ENCODE peak calls at places on chromosome 12, in six cellular contexts. A, T, Y, J, H and M are unnamed samples.

GRCh38 chr12:51388826-51389225 is 2.4 kb downstream of the GALNT6 start:
- DNase-seq in A (no peak), T (no peak), Y (no peak), J (no peak), H (no peak), M (no peak)

GRCh38 chr12:66804555-66804954 is 125.7 kb upstream of the GRIP1 start:
- DNase-seq in A (no peak), T (no peak), Y (no peak), J (no peak), H (no peak), M (no peak)

GRCh38 chr12:108399514-108399913 is 60.4 kb upstream of the CMKLR1 start:
- DNase-seq in A (no peak), T (no peak), Y (no peak), J (no peak), H (no peak), M (no peak)

GRCh38 chr12:30970559-30971202 is 44.1 kb downstream of the TSPAN11 start:
- DNase-seq in A (no peak), T (no peak), Y (no peak), J (no peak), H (no peak), M (no peak)

GRCh38 chr12:103401421-103401820 is 94.3 kb downstream of the C12orf42 start:
- DNase-seq in A (no peak), T (peak; percentile 35), Y (no peak), J (no peak), H (no peak), M (no peak)

GRCh38 chr12:57176846-57177245 is 29.4 kb upstream of the LRP1-AS start:
- DNase-seq in A (no peak), T (no peak), Y (no peak), J (no peak), H (no peak), M (no peak)

GRCh38 chr12:57759360-57759980 is 4.6 kb downstream of the MARCHF9 start:
- DNase-seq in A (no peak), T (peak; percentile 53), Y (no peak), J (no peak), H (no peak), M (no peak)

GRCh38 chr12:64992641-64993040 is 128.5 kb downstream of the WIF1 start:
- DNase-seq in A (no peak), T (no peak), Y (no peak), J (no peak), H (no peak), M (no peak)

GRCh38 chr12:121894633-121895032 is 6.0 kb downstream of the PSMD9 start:
- DNase-seq in A (no peak), T (peak; percentile 78), Y (no peak), J (no peak), H (no peak), M (no peak)

GRCh38 chr12:77751939-77752338 is 78.8 kb upstream of the NAV3 start:
- DNase-seq in A (no peak), T (no peak), Y (no peak), J (no peak), H (no peak), M (no peak)

GRCh38 chr12:94265966-94266365 is 117.6 kb downstream of the PLXNC1 start:
- DNase-seq in A (no peak), T (no peak), Y (no peak), J (no peak), H (no peak), M (no peak)

DNA sequence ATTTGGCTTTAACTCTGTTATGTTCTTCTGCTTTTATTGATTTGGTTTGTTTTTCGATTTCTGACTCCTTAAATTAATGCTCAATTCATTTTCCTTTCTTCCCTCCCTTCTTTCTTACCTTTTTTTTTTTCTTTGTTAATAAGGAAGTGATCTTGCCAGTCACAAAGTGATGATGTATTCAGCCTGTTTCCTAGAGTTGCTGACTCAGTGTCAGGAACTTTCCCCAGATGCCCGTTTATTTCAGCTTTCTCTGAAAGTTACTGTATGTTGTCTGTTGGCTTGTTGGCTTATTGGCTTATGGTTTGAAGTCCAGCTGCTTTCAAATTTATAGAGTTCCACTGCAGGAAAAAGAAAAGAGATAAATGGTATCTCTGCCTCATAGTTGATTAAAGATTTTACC is 12.4 kb upstream of the SLC6A15 start:
- DNase-seq in A (no peak), T (no peak), Y (no peak), J (no peak), H (no peak), M (no peak)
- TF ChIP-seq TAF1 in A (no peak), T (no peak), Y (no peak), J (no peak), H (no peak), M (no peak)

DNA sequence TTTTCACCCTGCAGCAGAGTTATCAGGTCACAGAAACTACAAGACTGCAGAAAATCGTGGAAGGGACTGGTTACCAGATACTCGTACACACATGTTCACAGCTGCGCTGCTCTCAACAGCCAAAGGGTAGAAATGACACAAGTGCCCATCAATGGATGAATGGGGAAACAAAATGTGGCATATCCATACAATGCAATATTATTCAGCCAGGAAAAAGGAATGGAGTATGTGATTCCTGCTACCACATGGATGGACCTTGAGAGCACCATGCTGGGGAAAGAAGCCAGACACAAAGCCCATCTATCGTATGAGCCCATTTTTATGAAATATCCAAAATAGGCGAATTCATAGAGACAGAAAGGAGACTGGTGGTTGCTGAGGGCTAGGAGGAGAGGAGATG is 1.7 kb upstream of the RIMBP2 start:
- DNase-seq in A (no peak), T (no peak), Y (no peak), J (no peak), H (no peak), M (no peak)
- TF ChIP-seq POLR2A in A (no peak), T (no peak), Y (no peak), J (no peak), H (no peak), M (no peak)

GRCh38 chr12:47091009-47091408 is 11.2 kb upstream of the AMIGO2 start:
- DNase-seq in A (no peak), T (no peak), Y (no peak), J (no peak), H (no peak), M (no peak)
- TF ChIP-seq POLR2AphosphoS5 in A (no peak), T (no peak), Y (no peak), J (no peak), H (no peak), M (no peak)

GRCh38 chr12:124171231-124171985 is 123.5 kb upstream of the RFLNA start:
- DNase-seq in A (no peak), T (no peak), Y (no peak), J (no peak), H (no peak), M (no peak)

GRCh38 chr12:124174406-124174805 is 120.5 kb upstream of the RFLNA start:
- DNase-seq in A (no peak), T (no peak), Y (no peak), J (no peak), H (no peak), M (no peak)

GRCh38 chr12:124170756-124171155 is 124.1 kb upstream of the RFLNA start:
- DNase-seq in A (no peak), T (no peak), Y (no peak), J (no peak), H (no peak), M (no peak)

GRCh38 chr12:124173692-124174091 is 121.2 kb upstream of the RFLNA start:
- DNase-seq in A (no peak), T (no peak), Y (no peak), J (no peak), H (no peak), M (no peak)

DNA sequence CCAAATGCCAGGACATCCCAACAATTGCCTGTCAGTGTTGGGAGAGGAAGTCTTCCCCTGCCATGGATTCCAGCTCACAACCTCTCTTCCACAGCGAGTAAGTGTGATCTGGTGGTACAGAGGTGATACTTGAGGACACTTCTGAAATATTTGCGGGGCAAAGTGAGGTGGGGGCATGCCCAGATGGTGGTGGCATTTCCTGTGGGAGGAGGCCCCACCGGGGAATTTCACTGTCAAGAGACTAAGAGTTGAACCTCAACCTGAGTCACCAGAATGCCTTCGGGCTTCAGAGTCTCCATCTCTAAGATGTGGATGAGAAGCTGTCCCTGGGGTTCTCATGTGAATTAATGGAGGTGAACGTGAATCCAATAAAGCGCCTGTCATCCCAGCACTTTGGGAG is 122.2 kb upstream of the RFLNA start:
- DNase-seq in A (no peak), T (no peak), Y (no peak), J (no peak), H (no peak), M (no peak)
- TF ChIP-seq TAF1 in A (no peak), T (no peak), Y (no peak), J (no peak), H (no peak), M (no peak)

GRCh38 chr12:86671001-86671400 is 414.8 kb upstream of the MGAT4C start:
- DNase-seq in A (no peak), T (no peak), Y (no peak), J (no peak), H (no peak), M (no peak)

GRCh38 chr12:86681062-86681461 is 424.9 kb upstream of the MGAT4C start:
- DNase-seq in A (no peak), T (no peak), Y (no peak), J (no peak), H (no peak), M (no peak)

DNA sequence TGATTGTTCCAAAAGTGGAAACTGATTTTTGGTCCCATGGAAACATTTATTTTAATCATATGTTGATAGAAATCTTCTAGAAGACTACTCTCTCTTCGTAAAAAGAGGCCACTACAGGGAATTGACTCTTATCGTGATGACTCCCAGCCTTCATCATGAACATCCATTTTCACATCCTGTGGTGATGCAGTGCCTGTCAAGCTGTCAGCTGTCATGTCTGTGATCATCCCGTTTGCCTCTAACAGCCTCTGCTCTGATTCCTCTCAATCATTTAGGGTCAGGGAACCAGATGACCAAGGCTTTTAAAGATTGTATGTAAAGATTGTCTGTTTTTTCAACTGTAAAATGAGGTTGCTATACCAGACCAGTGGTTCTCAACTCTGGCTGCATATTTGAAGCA is 419.0 kb upstream of the MGAT4C start:
- DNase-seq in A (no peak), T (no peak), Y (no peak), J (no peak), H (no peak), M (no peak)
- TF ChIP-seq POLR2A in A (no peak), T (no peak), Y (no peak), J (no peak), H (no peak), M (no peak)

GRCh38 chr12:113891167-113891692 is 74.9 kb downstream of the RBM19 start:
- DNase-seq in A (no peak), T (no peak), Y (no peak), J (no peak), H (no peak), M (no peak)

GRCh38 chr12:113894717-113895116 is 71.4 kb downstream of the RBM19 start:
- DNase-seq in A (no peak), T (no peak), Y (no peak), J (no peak), H (no peak), M (no peak)

GRCh38 chr12:113891737-113892520 is 74.2 kb downstream of the RBM19 start:
- DNase-seq in A (no peak), T (no peak), Y (no peak), J (no peak), H (no peak), M (no peak)

GRCh38 chr12:113893221-113893620 is 72.9 kb downstream of the RBM19 start:
- DNase-seq in A (no peak), T (no peak), Y (no peak), J (no peak), H (no peak), M (no peak)

GRCh38 chr12:113892556-113892955 is 73.6 kb downstream of the RBM19 start:
- DNase-seq in A (no peak), T (no peak), Y (no peak), J (no peak), H (no peak), M (no peak)
- TF ChIP-seq POLR2AphosphoS5 in A (no peak), T (no peak), Y (no peak), J (no peak), H (no peak), M (no peak)

GRCh38 chr12:118135788-118136558 is at the start of gene PEBP1:
- DNase-seq in A (peak; percentile 77), T (peak; percentile 88), Y (peak; percentile 96), J (peak; percentile 97), H (peak; percentile 88), M (peak; percentile 91)
- TF ChIP-seq TAF1 in A (peak; percentile 88), T (peak; percentile 99), Y (peak; percentile 90), J (peak; percentile 72), H (peak; percentile 77), M (peak; percentile 84)